ENCODE peak calls at places on chromosomes 16 and 17, in nine cellular contexts. V, U, K, O, J, I, Y, B and X are unnamed samples.

GRCh38 chr17:6456914-6457687 is 12.8 kb downstream of the PIMREG start:
- DNase-seq in V (no peak), U (peak), K (no peak), O (peak), J (peak), I (no peak), Y (no peak), B (no peak), X (no peak)

GRCh38 chr17:20922128-20922670 is 120.6 kb downstream of the USP22 start:
- DNase-seq in V (no peak), U (no peak), K (no peak), O (no peak), J (peak), I (no peak), Y (no peak), B (no peak), X (no peak)

GRCh38 chr16:73572135-73572534 is 524.2 kb upstream of the ZFHX3 start:
- DNase-seq in V (no peak), U (peak), K (peak), O (no peak), J (peak), I (no peak), Y (no peak), B (peak), X (no peak)

GRCh38 chr16:50372611-50373344 is 4.0 kb upstream of the BRD7 start:
- DNase-seq in V (peak), U (peak), K (peak), O (no peak), J (peak), I (no peak), Y (no peak), B (peak), X (no peak)

GRCh38 chr17:56973520-56973919 is 4.4 kb upstream of the SCPEP1 start:
- DNase-seq in V (no peak), U (no peak), K (no peak), O (no peak), J (no peak), I (no peak), Y (no peak), B (no peak), X (no peak)

GRCh38 chr16:4306439-4307214 is 9.2 kb upstream of the GLIS2 start:
- DNase-seq in V (no peak), U (no peak), K (no peak), O (no peak), J (no peak), I (no peak), Y (no peak), B (no peak), X (no peak)

GRCh38 chr17:321386-321941 is 31.1 kb downstream of the RPH3AL start:
- DNase-seq in V (no peak), U (no peak), K (no peak), O (no peak), J (no peak), I (no peak), Y (no peak), B (no peak), X (no peak)

GRCh38 chr16:16879567-16880251 is 500.8 kb downstream of the NPIPA7 start:
- DNase-seq in V (no peak), U (no peak), K (no peak), O (no peak), J (no peak), I (no peak), Y (no peak), B (no peak), X (no peak)

GRCh38 chr17:17868637-17869522 is 32.1 kb upstream of the SREBF1 start:
- DNase-seq in V (no peak), U (no peak), K (peak), O (no peak), J (peak), I (no peak), Y (no peak), B (no peak), X (no peak)

GRCh38 chr17:7912927-7913524 is 3.1 kb downstream of the RNF227 start:
- DNase-seq in V (peak), U (peak), K (peak), O (peak), J (peak), I (no peak), Y (no peak), B (no peak), X (no peak)

GRCh38 chr16:54442864-54443263 is 156.3 kb upstream of the IRX3 start:
- DNase-seq in V (no peak), U (no peak), K (no peak), O (no peak), J (no peak), I (no peak), Y (no peak), B (no peak), X (no peak)

GRCh38 chr17:47707056-47707791 is 13.3 kb downstream of the TBKBP1 start:
- DNase-seq in V (peak), U (no peak), K (no peak), O (no peak), J (peak), I (no peak), Y (no peak), B (no peak), X (no peak)

GRCh38 chr17:65942592-65942991 is 249.3 kb downstream of the CEP112 start:
- DNase-seq in V (no peak), U (no peak), K (no peak), O (no peak), J (no peak), I (no peak), Y (no peak), B (no peak), X (no peak)

GRCh38 chr17:44137891-44138709 is 3.6 kb upstream of the HROB start:
- DNase-seq in V (no peak), U (peak), K (peak), O (peak), J (peak), I (peak), Y (no peak), B (peak), X (no peak)

GRCh38 chr16:88634141-88634993 is 4.0 kb upstream of the IL17C start:
- DNase-seq in V (no peak), U (no peak), K (peak), O (peak), J (peak), I (peak), Y (no peak), B (no peak), X (no peak)

GRCh38 chr17:10787306-10788020 is 16.4 kb downstream of the TMEM238L start:
- DNase-seq in V (no peak), U (no peak), K (no peak), O (no peak), J (no peak), I (no peak), Y (no peak), B (no peak), X (no peak)

GRCh38 chr16:15689290-15689689 is 39.2 kb downstream of the NDE1 start:
- DNase-seq in V (no peak), U (no peak), K (no peak), O (no peak), J (peak), I (no peak), Y (no peak), B (no peak), X (no peak)

GRCh38 chr17:36814958-36815357 is 122.3 kb upstream of the LHX1 start:
- DNase-seq in V (no peak), U (no peak), K (no peak), O (no peak), J (no peak), I (no peak), Y (no peak), B (no peak), X (no peak)

GRCh38 chr16:22098538-22099255 is 6.4 kb downstream of the VWA3A start:
- DNase-seq in V (no peak), U (no peak), K (peak), O (peak), J (peak), I (no peak), Y (no peak), B (no peak), X (no peak)

GRCh38 chr17:54836723-54837462 is 63.8 kb upstream of the TOM1L1 start:
- DNase-seq in V (no peak), U (no peak), K (no peak), O (no peak), J (no peak), I (no peak), Y (no peak), B (no peak), X (no peak)

GRCh38 chr16:77686385-77686784 is 35.9 kb upstream of the NUDT7 start:
- DNase-seq in V (no peak), U (no peak), K (no peak), O (no peak), J (no peak), I (no peak), Y (no peak), B (no peak), X (no peak)

GRCh38 chr16:3408561-3409197 is 7.7 kb downstream of the ZNF174 start:
- DNase-seq in V (no peak), U (no peak), K (no peak), O (no peak), J (no peak), I (no peak), Y (no peak), B (no peak), X (no peak)

GRCh38 chr17:57372156-57372555 is 115.8 kb downstream of the MSI2 start:
- DNase-seq in V (no peak), U (no peak), K (no peak), O (peak), J (peak), I (no peak), Y (no peak), B (no peak), X (no peak)

GRCh38 chr16:48158296-48158695 is 2.5 kb upstream of the ABCC12 start:
- DNase-seq in V (no peak), U (no peak), K (no peak), O (peak), J (peak), I (peak), Y (no peak), B (no peak), X (no peak)

GRCh38 chr16:85834741-85835140 is 35.2 kb downstream of the COX4I1 start:
- DNase-seq in V (no peak), U (no peak), K (no peak), O (no peak), J (no peak), I (no peak), Y (no peak), B (no peak), X (no peak)